ENCODE peak calls at places on chromosomes 11 and 22, in seven cellular contexts. One of them, this sample, is unnamed.

GRCh38 chr11:8035225-8035846 is 45.7 kb upstream of the TUB start:
- DNase-seq in AG04450: no peak
- DNase-seq in fibroblast of villous mesenchyme: no peak
- DNase-seq in iPS-NIHi11: no peak
- DNase-seq in stimulated activated CD4-positive, alpha-beta T cell treated with anti-CD3 and anti-CD28 coated beads, Interleukin-15, amount 100 ng/mL, for 1 hour: no peak
- DNase-seq in psoas muscle: no peak
- DNase-seq in stimulated activated CD8-positive, alpha-beta memory T cell treated with anti-CD3 and anti-CD28 coated beads, Interleukin-7, amount 100 ng/mL, for 1 hour: no peak
- DNase-seq in this sample: no peak

GRCh38 chr22:31210830-31211503 is 1.1 kb upstream of the LIMK2 start:
- DNase-seq in AG04450: no peak
- DNase-seq in fibroblast of villous mesenchyme: no peak
- DNase-seq in iPS-NIHi11: no peak
- DNase-seq in stimulated activated CD4-positive, alpha-beta T cell treated with anti-CD3 and anti-CD28 coated beads, Interleukin-15, amount 100 ng/mL, for 1 hour: no peak
- DNase-seq in psoas muscle: no peak
- DNase-seq in stimulated activated CD8-positive, alpha-beta memory T cell treated with anti-CD3 and anti-CD28 coated beads, Interleukin-7, amount 100 ng/mL, for 1 hour: no peak
- DNase-seq in this sample: no peak

GRCh38 chr11:44400431-44400830 is 90.5 kb upstream of the ALX4 start:
- DNase-seq in AG04450: no peak
- DNase-seq in fibroblast of villous mesenchyme: no peak
- DNase-seq in iPS-NIHi11: no peak
- DNase-seq in stimulated activated CD4-positive, alpha-beta T cell treated with anti-CD3 and anti-CD28 coated beads, Interleukin-15, amount 100 ng/mL, for 1 hour: no peak
- DNase-seq in psoas muscle: no peak
- DNase-seq in stimulated activated CD8-positive, alpha-beta memory T cell treated with anti-CD3 and anti-CD28 coated beads, Interleukin-7, amount 100 ng/mL, for 1 hour: no peak
- DNase-seq in this sample: no peak

GRCh38 chr22:38203090-38203810 is 1.5 kb downstream of the MAFF start:
- DNase-seq in AG04450: no peak
- DNase-seq in fibroblast of villous mesenchyme: peak
- DNase-seq in iPS-NIHi11: peak
- DNase-seq in stimulated activated CD4-positive, alpha-beta T cell treated with anti-CD3 and anti-CD28 coated beads, Interleukin-15, amount 100 ng/mL, for 1 hour: no peak
- DNase-seq in psoas muscle: no peak
- DNase-seq in stimulated activated CD8-positive, alpha-beta memory T cell treated with anti-CD3 and anti-CD28 coated beads, Interleukin-7, amount 100 ng/mL, for 1 hour: no peak
- DNase-seq in this sample: no peak

GRCh38 chr22:42116848-42117424 is 13.7 kb downstream of the CYP2D6 start:
- DNase-seq in AG04450: no peak
- DNase-seq in fibroblast of villous mesenchyme: peak
- DNase-seq in iPS-NIHi11: no peak
- DNase-seq in stimulated activated CD4-positive, alpha-beta T cell treated with anti-CD3 and anti-CD28 coated beads, Interleukin-15, amount 100 ng/mL, for 1 hour: no peak
- DNase-seq in psoas muscle: peak
- DNase-seq in stimulated activated CD8-positive, alpha-beta memory T cell treated with anti-CD3 and anti-CD28 coated beads, Interleukin-7, amount 100 ng/mL, for 1 hour: no peak
- DNase-seq in this sample: no peak

GRCh38 chr22:29391546-29391945 is 3.2 kb upstream of the AP1B1 start:
- DNase-seq in AG04450: no peak
- DNase-seq in fibroblast of villous mesenchyme: no peak
- DNase-seq in iPS-NIHi11: no peak
- DNase-seq in stimulated activated CD4-positive, alpha-beta T cell treated with anti-CD3 and anti-CD28 coated beads, Interleukin-15, amount 100 ng/mL, for 1 hour: no peak
- DNase-seq in psoas muscle: no peak
- DNase-seq in stimulated activated CD8-positive, alpha-beta memory T cell treated with anti-CD3 and anti-CD28 coated beads, Interleukin-7, amount 100 ng/mL, for 1 hour: no peak
- DNase-seq in this sample: no peak

GRCh38 chr11:11346249-11346648 is 6.8 kb downstream of the CSNK2A3 start:
- DNase-seq in AG04450: no peak
- DNase-seq in fibroblast of villous mesenchyme: no peak
- DNase-seq in iPS-NIHi11: no peak
- DNase-seq in stimulated activated CD4-positive, alpha-beta T cell treated with anti-CD3 and anti-CD28 coated beads, Interleukin-15, amount 100 ng/mL, for 1 hour: no peak
- DNase-seq in psoas muscle: no peak
- DNase-seq in stimulated activated CD8-positive, alpha-beta memory T cell treated with anti-CD3 and anti-CD28 coated beads, Interleukin-7, amount 100 ng/mL, for 1 hour: no peak
- DNase-seq in this sample: no peak

GRCh38 chr11:19595840-19596751 is 116.5 kb upstream of the NAV2 start:
- DNase-seq in AG04450: peak
- DNase-seq in fibroblast of villous mesenchyme: peak
- DNase-seq in iPS-NIHi11: no peak
- DNase-seq in stimulated activated CD4-positive, alpha-beta T cell treated with anti-CD3 and anti-CD28 coated beads, Interleukin-15, amount 100 ng/mL, for 1 hour: no peak
- DNase-seq in psoas muscle: peak
- DNase-seq in stimulated activated CD8-positive, alpha-beta memory T cell treated with anti-CD3 and anti-CD28 coated beads, Interleukin-7, amount 100 ng/mL, for 1 hour: no peak
- DNase-seq in this sample: no peak

GRCh38 chr11:88508808-88509581 is 171.5 kb upstream of the CTSC start:
- DNase-seq in AG04450: no peak
- DNase-seq in fibroblast of villous mesenchyme: no peak
- DNase-seq in iPS-NIHi11: peak
- DNase-seq in stimulated activated CD4-positive, alpha-beta T cell treated with anti-CD3 and anti-CD28 coated beads, Interleukin-15, amount 100 ng/mL, for 1 hour: no peak
- DNase-seq in psoas muscle: peak
- DNase-seq in stimulated activated CD8-positive, alpha-beta memory T cell treated with anti-CD3 and anti-CD28 coated beads, Interleukin-7, amount 100 ng/mL, for 1 hour: no peak
- DNase-seq in this sample: no peak

GRCh38 chr11:10659339-10660216 is 34.0 kb downstream of the IRAG1 start:
- DNase-seq in AG04450: peak
- DNase-seq in fibroblast of villous mesenchyme: peak
- DNase-seq in iPS-NIHi11: no peak
- DNase-seq in stimulated activated CD4-positive, alpha-beta T cell treated with anti-CD3 and anti-CD28 coated beads, Interleukin-15, amount 100 ng/mL, for 1 hour: no peak
- DNase-seq in psoas muscle: peak
- DNase-seq in stimulated activated CD8-positive, alpha-beta memory T cell treated with anti-CD3 and anti-CD28 coated beads, Interleukin-7, amount 100 ng/mL, for 1 hour: no peak
- DNase-seq in this sample: no peak

GRCh38 chr11:105168457-105168856 is 28.9 kb upstream of the CARD18 start:
- DNase-seq in AG04450: no peak
- DNase-seq in fibroblast of villous mesenchyme: no peak
- DNase-seq in iPS-NIHi11: no peak
- DNase-seq in stimulated activated CD4-positive, alpha-beta T cell treated with anti-CD3 and anti-CD28 coated beads, Interleukin-15, amount 100 ng/mL, for 1 hour: no peak
- DNase-seq in psoas muscle: no peak
- DNase-seq in stimulated activated CD8-positive, alpha-beta memory T cell treated with anti-CD3 and anti-CD28 coated beads, Interleukin-7, amount 100 ng/mL, for 1 hour: no peak
- DNase-seq in this sample: no peak

GRCh38 chr11:103863497-103863896 is 172.9 kb upstream of the DDI1 start:
- DNase-seq in AG04450: peak
- DNase-seq in fibroblast of villous mesenchyme: peak
- DNase-seq in iPS-NIHi11: no peak
- DNase-seq in stimulated activated CD4-positive, alpha-beta T cell treated with anti-CD3 and anti-CD28 coated beads, Interleukin-15, amount 100 ng/mL, for 1 hour: no peak
- DNase-seq in psoas muscle: no peak
- DNase-seq in stimulated activated CD8-positive, alpha-beta memory T cell treated with anti-CD3 and anti-CD28 coated beads, Interleukin-7, amount 100 ng/mL, for 1 hour: no peak
- DNase-seq in this sample: no peak